ENCODE peak calls at places on chromosomes 7 and 10, in five cellular contexts. M is EL, D is hippocampal formation, Q is GM23248, F is H9. B is an unnamed sample.

GRCh38 chr10:119505131-119505551 is 37.4 kb downstream of the RGS10 start:
- DNase-seq in M (no peak), D (no peak), Q (no peak), F (no peak), B (no peak)

GRCh38 chr7:73995821-73996511 is 32.0 kb upstream of the ELN start:
- DNase-seq in M (peak; percentile 19), D (no peak), Q (peak; percentile 27), F (no peak), B (peak; percentile 57)

GRCh38 chr10:101011517-101012423 is 12.2 kb downstream of the LZTS2 start:
- DNase-seq in M (peak; percentile 40), D (no peak), Q (peak; percentile 52), F (peak; percentile 67), B (peak; percentile 93)

GRCh38 chr10:31413325-31413724 is 94.3 kb downstream of the ZEB1 start:
- DNase-seq in M (peak; percentile 49), D (no peak), Q (no peak), F (no peak), B (no peak)

GRCh38 chr10:59126277-59126676 is 50.2 kb upstream of the PHYHIPL start:
- DNase-seq in M (no peak), D (no peak), Q (no peak), F (no peak), B (no peak)

GRCh38 chr7:36570508-36571219 is 153.6 kb downstream of the AOAH start:
- DNase-seq in M (no peak), D (no peak), Q (no peak), F (no peak), B (no peak)

GRCh38 chr10:100878291-100878910 is 34.4 kb upstream of the SLF2 start:
- DNase-seq in M (peak; percentile 78), D (peak; percentile 46), Q (peak; percentile 86), F (peak; percentile 80), B (peak; percentile 96)

GRCh38 chr7:88312061-88312663 is 5.5 kb upstream of the STEAP4 start:
- DNase-seq in M (no peak), D (no peak), Q (peak; percentile 59), F (no peak), B (no peak)

GRCh38 chr7:12619461-12620069 is 49.0 kb downstream of the SCIN start:
- DNase-seq in M (no peak), D (no peak), Q (no peak), F (no peak), B (no peak)

GRCh38 chr10:114855776-114856543 is 34.4 kb downstream of the FHIP2A start:
- DNase-seq in M (peak; percentile 71), D (no peak), Q (peak; percentile 58), F (no peak), B (no peak)

GRCh38 chr10:125155101-125155500 is 5.3 kb downstream of the CTBP2 start:
- DNase-seq in M (peak; percentile 52), D (peak; percentile 40), Q (no peak), F (peak; percentile 34), B (peak; percentile 27)

GRCh38 chr7:100867796-100868485 is 754 bp downstream of the TRIP6 start:
- DNase-seq in M (no peak), D (no peak), Q (peak; percentile 46), F (peak; percentile 54), B (peak; percentile 74)

GRCh38 chr7:4113976-4114375 is 568.1 kb upstream of the FOXK1 start:
- DNase-seq in M (no peak), D (no peak), Q (no peak), F (no peak), B (peak; percentile 43)

GRCh38 chr10:73159038-73159648 is 8.7 kb downstream of the ECD start:
- DNase-seq in M (peak; percentile 58), D (peak; percentile 10), Q (peak; percentile 75), F (peak; percentile 30), B (no peak)

GRCh38 chr10:96832721-96833219 is 672 bp downstream of the LCOR start:
- DNase-seq in M (peak; percentile 80), D (peak; percentile 88), Q (peak; percentile 92), F (peak; percentile 75), B (peak; percentile 98)

GRCh38 chr7:50205011-50205410 is 99.5 kb upstream of the IKZF1 start:
- DNase-seq in M (no peak), D (no peak), Q (no peak), F (no peak), B (no peak)

GRCh38 chr10:6037422-6037821 is 24.7 kb downstream of the IL2RA start:
- DNase-seq in M (no peak), D (no peak), Q (no peak), F (no peak), B (no peak)

GRCh38 chr10:132630666-132631347 is 93.2 kb downstream of the INPP5A start:
- DNase-seq in M (no peak), D (no peak), Q (peak; percentile 59), F (no peak), B (peak; percentile 69)

GRCh38 chr7:20329389-20330175 is 1.1 kb upstream of the ITGB8 start:
- DNase-seq in M (peak; percentile 73), D (peak; percentile 79), Q (peak; percentile 85), F (peak; percentile 80), B (peak; percentile 84)

GRCh38 chr10:29630205-29631048 is 4.3 kb downstream of the SVIL start:
- DNase-seq in M (no peak), D (no peak), Q (no peak), F (no peak), B (no peak)

GRCh38 chr7:112199035-112199655 is 7.1 kb downstream of the DOCK4 start:
- DNase-seq in M (peak; percentile 21), D (no peak), Q (peak; percentile 40), F (no peak), B (no peak)

GRCh38 chr10:86968271-86968993 is at the start of gene ADIRF:
- DNase-seq in M (peak; percentile 48), D (no peak), Q (peak; percentile 62), F (peak; percentile 37), B (peak; percentile 85)

GRCh38 chr10:31031205-31031665 is 430 bp downstream of the ZNF438 start:
- DNase-seq in M (no peak), D (no peak), Q (peak; percentile 90), F (no peak), B (no peak)

GRCh38 chr10:72455889-72456588 is 101.3 kb upstream of the DNAJB12 start:
- DNase-seq in M (no peak), D (no peak), Q (peak; percentile 57), F (no peak), B (no peak)

GRCh38 chr7:134366481-134366880 is 49.8 kb upstream of the SLC35B4 start:
- DNase-seq in M (no peak), D (no peak), Q (peak; percentile 40), F (no peak), B (no peak)

GRCh38 chr10:125781374-125781773 is 5.8 kb upstream of the MMP21 start:
- DNase-seq in M (no peak), D (no peak), Q (no peak), F (no peak), B (no peak)